ENCODE peak calls at places on chromosomes 4 and X, in ten cellular contexts. E is mammary epithelial cell, U is tibial nerve, P is Peyer's patch, W is upper lobe of right lung, Q is GM12878, C is ovary, H is heart left ventricle, D is left lung, Z is stomach. X is an unnamed sample.

GRCh38 chr4:162201673-162202072 is 37.9 kb upstream of the FSTL5 start:
- DNase-seq in H (no peak), C (no peak), U (no peak), P (no peak), E (no peak), W (no peak), Z (no peak), D (no peak), Q (no peak), X (no peak)

GRCh38 chrX:31546130-31546529 is 474.3 kb upstream of the FTHL17 start:
- DNase-seq in D (no peak), E (peak; percentile 74), H (no peak), P (no peak), U (no peak), W (no peak), Z (no peak), C (no peak), Q (no peak), X (no peak)

GRCh38 chr4:113179996-113180395 is 130.5 kb downstream of the ANK2 start:
- DNase-seq in C (no peak), U (no peak), P (no peak), E (no peak), D (no peak), H (no peak), W (no peak), Z (no peak), Q (no peak), X (no peak)

GRCh38 chrX:134622813-134623185 is 35.5 kb downstream of the PLAC1 start:
- DNase-seq in E (peak; percentile 61), H (no peak), C (no peak), P (no peak), Z (no peak), W (no peak), U (no peak), Q (no peak), D (no peak), X (no peak)

GRCh38 chr4:127843704-127844604 is 36.7 kb upstream of the PLK4 start:
- DNase-seq in C (no peak), Z (no peak), H (no peak), E (no peak), P (no peak), Q (no peak), U (no peak), W (peak; percentile 27), D (peak; percentile 28), X (no peak)

GRCh38 chr4:122831515-122832196 is 5.0 kb downstream of the FGF2 start:
- DNase-seq in D (no peak), P (no peak), W (no peak), C (no peak), Q (no peak), U (no peak), E (peak; percentile 51), Z (no peak), H (no peak), X (no peak)

GRCh38 chrX:97787849-97788248 is 904.1 kb downstream of the RPA4 start:
- DNase-seq in P (no peak), H (no peak), Z (no peak), U (no peak), Q (no peak), E (no peak), D (no peak), C (no peak), W (no peak), X (no peak)

GRCh38 chr4:42531631-42532030 is 125.3 kb downstream of the ATP8A1 start:
- DNase-seq in Q (no peak), D (no peak), H (no peak), C (no peak), U (no peak), P (no peak), E (no peak), Z (no peak), W (no peak), X (no peak)

GRCh38 chrX:134551365-134552095 is 91.6 kb downstream of the HPRT1 start:
- DNase-seq in Q (no peak), U (no peak), Z (no peak), P (no peak), C (no peak), E (no peak), W (no peak), D (no peak), H (no peak), X (no peak)

GRCh38 chr4:108596389-108596788 is 24.0 kb upstream of the RPL34 start:
- DNase-seq in U (no peak), Q (no peak), C (no peak), D (no peak), H (no peak), P (no peak), Z (no peak), W (no peak), E (no peak), X (no peak)

GRCh38 chrX:11336201-11336600 is 43.0 kb downstream of the AMELX start:
- DNase-seq in D (no peak), U (no peak), Q (no peak), Z (no peak), E (no peak), C (no peak), P (no peak), W (no peak), H (no peak), X (no peak)

GRCh38 chr4:147943159-147943638 is 211.3 kb downstream of the ARHGAP10 start:
- DNase-seq in E (no peak), H (no peak), U (no peak), Z (no peak), W (no peak), C (no peak), Q (peak; percentile 62), P (no peak), D (no peak), X (no peak)

GRCh38 chrX:133191739-133192039 is 26.5 kb downstream of the TFDP3 start:
- DNase-seq in P (no peak), E (peak; percentile 58), U (no peak), D (no peak), C (no peak), Q (no peak), Z (no peak), H (no peak), W (no peak), X (no peak)

GRCh38 chrX:103687696-103688191 is 1.2 kb upstream of the MORF4L2 start:
- DNase-seq in Z (peak; percentile 54), E (peak; percentile 62), C (peak; percentile 80), P (peak; percentile 78), D (no peak), H (peak; percentile 37), W (peak; percentile 72), U (peak; percentile 54), Q (peak; percentile 37), X (peak; percentile 54)

GRCh38 chrX:47030339-47030738 is 47.9 kb upstream of the RGN start:
- DNase-seq in H (no peak), D (no peak), P (no peak), W (no peak), Z (no peak), Q (peak; percentile 2), U (no peak), E (peak; percentile 40), C (no peak), X (no peak)

GRCh38 chr4:40310225-40310624 is 24.9 kb upstream of the CHRNA9 start:
- DNase-seq in C (no peak), W (no peak), Z (no peak), E (no peak), D (no peak), Q (no peak), H (no peak), U (no peak), P (no peak), X (no peak)

GRCh38 chrX:133670394-133670793 is 255.1 kb upstream of the GPC4 start:
- DNase-seq in H (no peak), Q (peak; percentile 1), D (no peak), C (no peak), Z (no peak), W (no peak), E (peak; percentile 37), P (no peak), U (no peak), X (no peak)

GRCh38 chrX:41334866-41335589 is 1.1 kb downstream of the DDX3X start:
- DNase-seq in E (peak; percentile 60), C (peak; percentile 75), Q (no peak), D (peak; percentile 80), Z (peak; percentile 69), W (peak; percentile 75), H (peak; percentile 79), P (peak; percentile 81), U (peak; percentile 15), X (peak; percentile 79)
- H3K4me1 ChIP-seq in E (peaks cover 44% of the 10 kb centered on the region), C (peaks cover 7% of the 10 kb centered on the region), Q (peaks cover 10% of the 10 kb centered on the region), D (peaks cover 35% of the 10 kb centered on the region), Z (peaks cover 69% of the 10 kb centered on the region), W (peaks cover 12% of the 10 kb centered on the region), H (peaks cover 30% of the 10 kb centered on the region), P (no peaks in the 10 kb centered on the region), U (peaks cover 20% of the 10 kb centered on the region), X (peaks cover 25% of the 10 kb centered on the region)

GRCh38 chr4:164021947-164022346 is 527.5 kb downstream of the TMA16 start:
- DNase-seq in C (no peak), P (no peak), D (no peak), W (no peak), E (no peak), Z (no peak), H (no peak), U (no peak), Q (no peak), X (no peak)

GRCh38 chr4:164027805-164028204 is 533.3 kb downstream of the TMA16 start:
- DNase-seq in W (no peak), D (no peak), E (no peak), Q (no peak), C (no peak), U (no peak), H (no peak), Z (no peak), P (no peak), X (no peak)

DNA sequence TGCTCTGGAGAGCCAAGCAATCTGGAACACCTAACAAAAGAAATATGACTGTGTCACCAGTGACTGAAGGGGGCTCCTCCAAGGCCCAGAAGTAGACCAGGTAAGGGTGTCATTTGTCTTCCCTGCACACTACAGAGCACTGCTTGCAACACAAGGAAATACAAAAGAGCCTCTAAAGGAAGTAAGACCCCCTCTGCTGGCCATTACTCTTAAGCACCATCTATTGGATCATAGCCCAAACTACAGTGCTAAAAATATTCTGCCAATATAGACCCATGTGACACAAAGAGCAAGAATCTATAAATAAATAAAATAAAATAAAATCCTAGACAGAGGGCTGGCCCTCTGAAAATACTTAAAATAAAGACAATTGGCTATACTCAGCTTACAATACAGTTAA is 528.7 kb downstream of the TMA16 start:
- DNase-seq in E (no peak), H (no peak), U (no peak), C (no peak), Z (no peak), D (no peak), Q (no peak), P (no peak), W (no peak), X (no peak)
- TF ChIP-seq CTCF in E (no peak), H (no peak), U (no peak), C (no peak), Z (no peak), D (no peak), Q (no peak), P (no peak), W (no peak), X (no peak)

GRCh38 chr4:78612398-78613005 is 60.9 kb downstream of the ANXA3 start:
- DNase-seq in P (peak; percentile 68), C (no peak), W (no peak), Z (no peak), E (no peak), Q (no peak), H (no peak), D (no peak), U (no peak), X (no peak)
- H3K4me1 ChIP-seq in P (no peaks in the 10 kb centered on the region), C (no peaks in the 10 kb centered on the region), W (no peaks in the 10 kb centered on the region), Z (no peaks in the 10 kb centered on the region), E (peaks cover 4% of the 10 kb centered on the region), Q (peaks cover 35% of the 10 kb centered on the region), H (peaks cover 5% of the 10 kb centered on the region), D (no peaks in the 10 kb centered on the region), U (peaks cover 16% of the 10 kb centered on the region), X (peaks cover 3% of the 10 kb centered on the region)

GRCh38 chr4:115609631-115610030 is 496.2 kb upstream of the NDST4 start:
- DNase-seq in U (no peak), H (no peak), D (no peak), W (no peak), P (no peak), E (no peak), Q (no peak), C (no peak), Z (no peak), X (no peak)
- TF ChIP-seq CTCF in U (no peak), H (no peak), D (no peak), W (no peak), P (no peak), E (no peak), Q (no peak), C (no peak), Z (no peak), X (no peak)

X was measured in pancreas.